ENCODE peak calls at places on chromosome 3, in nine cellular contexts. B is thoracic aorta; I is CD8-positive, alpha-beta T cell; J is MM.1S; W is IMR-90; C is HepG2; U is OCI-LY7; Z is Peyer's patch; F is heart left ventricle. K is an unnamed sample.

GRCh38 chr3:143066033-143066432 is 53.5 kb upstream of the CHST2 start:
- DNase-seq in B (no peak), I (no peak), J (no peak), W (no peak), C (no peak), U (no peak), Z (no peak), F (no peak), K (no peak)

GRCh38 chr3:195904364-195904763 is 4.0 kb downstream of the TNK2 start:
- DNase-seq in B (no peak), I (no peak), J (no peak), W (no peak), C (no peak), U (peak; percentile 31), Z (no peak), F (no peak), K (no peak)

GRCh38 chr3:149512073-149512782 is 37.7 kb downstream of the TM4SF4 start:
- DNase-seq in B (no peak), I (no peak), J (peak; percentile 65), W (peak; percentile 72), C (peak; percentile 64), U (peak; percentile 29), Z (peak; percentile 64), F (peak; percentile 58), K (no peak)

GRCh38 chr3:188749010-188749617 is 422.7 kb upstream of the TPRG1 start:
- DNase-seq in B (no peak), I (peak; percentile 41), J (peak; percentile 63), W (no peak), C (no peak), U (peak; percentile 62), Z (no peak), F (no peak), K (no peak)

GRCh38 chr3:194262345-194263305 is 88.5 kb downstream of the CPN2 start:
- DNase-seq in B (no peak), I (no peak), J (no peak), W (no peak), C (no peak), U (no peak), Z (no peak), F (no peak), K (no peak)

GRCh38 chr3:149395107-149396089 is 17.9 kb upstream of the TM4SF1 start:
- DNase-seq in B (no peak), I (no peak), J (no peak), W (peak; percentile 67), C (peak; percentile 63), U (no peak), Z (no peak), F (peak; percentile 61), K (no peak)

GRCh38 chr3:102158080-102158756 is 276.6 kb upstream of the ZPLD1 start:
- DNase-seq in B (no peak), I (no peak), J (no peak), W (peak; percentile 39), C (no peak), U (no peak), Z (no peak), F (no peak), K (no peak)

GRCh38 chr3:148759425-148759824 is 61.7 kb downstream of the AGTR1 start:
- DNase-seq in B (no peak), I (no peak), J (no peak), W (no peak), C (no peak), U (no peak), Z (no peak), F (no peak), K (no peak)

GRCh38 chr3:139121513-139122220 is 77.0 kb upstream of the PRR23C start:
- DNase-seq in B (no peak), I (no peak), J (no peak), W (peak; percentile 73), C (peak; percentile 67), U (no peak), Z (no peak), F (peak; percentile 22), K (no peak)

GRCh38 chr3:10474439-10474723 is 31.0 kb downstream of the ATP2B2 start:
- DNase-seq in B (no peak), I (no peak), J (no peak), W (no peak), C (no peak), U (no peak), Z (no peak), F (no peak), K (no peak)

GRCh38 chr3:42097166-42097946 is 6.2 kb downstream of the TRAK1 start:
- DNase-seq in B (no peak), I (no peak), J (no peak), W (peak; percentile 86), C (no peak), U (no peak), Z (no peak), F (no peak), K (no peak)

GRCh38 chr3:163916596-163917560 is 1161.4 kb downstream of the SI start:
- DNase-seq in B (no peak), I (no peak), J (peak; percentile 31), W (no peak), C (peak; percentile 6), U (peak; percentile 33), Z (no peak), F (no peak), K (no peak)

GRCh38 chr3:32583708-32584107 is 13.1 kb upstream of the DYNC1LI1 start:
- DNase-seq in B (no peak), I (no peak), J (no peak), W (peak; percentile 66), C (no peak), U (no peak), Z (no peak), F (no peak), K (no peak)

GRCh38 chr3:8651418-8652322 is 7.1 kb upstream of the SSUH2 start:
- DNase-seq in B (no peak), I (no peak), J (no peak), W (no peak), C (peak; percentile 95), U (no peak), Z (peak; percentile 70), F (no peak), K (no peak)

GRCh38 chr3:189276481-189277190 is 104.9 kb downstream of the TPRG1 start:
- DNase-seq in B (no peak), I (no peak), J (no peak), W (peak; percentile 28), C (no peak), U (peak; percentile 8), Z (no peak), F (peak; percentile 15), K (peak; percentile 52)

GRCh38 chr3:38548154-38548931 is 52.2 kb downstream of the EXOG start:
- DNase-seq in B (no peak), I (no peak), J (peak; percentile 81), W (no peak), C (no peak), U (no peak), Z (no peak), F (peak; percentile 36), K (no peak)

GRCh38 chr3:140243536-140243935 is 308.6 kb downstream of the CLSTN2 start:
- DNase-seq in B (no peak), I (no peak), J (no peak), W (no peak), C (no peak), U (no peak), Z (no peak), F (no peak), K (no peak)

GRCh38 chr3:28077566-28077965 is 163.9 kb upstream of the CMC1 start:
- DNase-seq in B (no peak), I (no peak), J (no peak), W (peak; percentile 5), C (peak; percentile 25), U (no peak), Z (no peak), F (no peak), K (no peak)

GRCh38 chr3:172709776-172710708 is 825 bp downstream of the NCEH1 start:
- DNase-seq in B (no peak), I (peak; percentile 2), J (peak; percentile 28), W (peak; percentile 41), C (no peak), U (peak; percentile 22), Z (peak; percentile 68), F (peak; percentile 37), K (peak; percentile 7)

GRCh38 chr3:25169146-25169545 is 258.9 kb upstream of the RARB start:
- DNase-seq in B (no peak), I (no peak), J (no peak), W (no peak), C (no peak), U (no peak), Z (no peak), F (no peak), K (no peak)
- H3K36me3 ChIP-seq in B (no peaks in the 10 kb centered on the region), I (no peaks in the 10 kb centered on the region), J (no peaks in the 10 kb centered on the region), W (no peaks in the 10 kb centered on the region), C (no peaks in the 10 kb centered on the region), U (no peaks in the 10 kb centered on the region), Z (no peaks in the 10 kb centered on the region), F (no peaks in the 10 kb centered on the region), K (no peaks in the 10 kb centered on the region)

GRCh38 chr3:198113219-198114053 is 153.4 kb downstream of the LMLN start:
- DNase-seq in B (no peak), I (no peak), J (no peak), W (no peak), C (no peak), U (no peak), Z (no peak), F (no peak), K (peak; percentile 5)
- H3K4me3 ChIP-seq in B (peak overlapping the region; percentile 55), I (no peak overlapping the region), J (no peak overlapping the region), W (no peak overlapping the region), C (no peak overlapping the region), U (no peak overlapping the region), Z (no peak overlapping the region), F (peak overlapping the region; percentile 34), K (no peak overlapping the region)

GRCh38 chr3:18122264-18122663 is 302.9 kb downstream of the SATB1 start:
- DNase-seq in B (no peak), I (no peak), J (no peak), W (no peak), C (no peak), U (no peak), Z (no peak), F (no peak), K (no peak)

GRCh38 chr3:18126772-18127171 is 298.4 kb downstream of the SATB1 start:
- DNase-seq in B (no peak), I (no peak), J (no peak), W (no peak), C (no peak), U (peak; percentile 17), Z (no peak), F (no peak), K (no peak)

GRCh38 chr3:18127864-18128185 is 297.3 kb downstream of the SATB1 start:
- DNase-seq in B (no peak), I (no peak), J (no peak), W (no peak), C (no peak), U (no peak), Z (no peak), F (no peak), K (peak; percentile 18)

GRCh38 chr3:18124501-18124900 is 300.6 kb downstream of the SATB1 start:
- DNase-seq in B (no peak), I (no peak), J (no peak), W (peak; percentile 67), C (no peak), U (no peak), Z (no peak), F (no peak), K (no peak)

GRCh38 chr3:18127181-18127863 is 297.8 kb downstream of the SATB1 start:
- DNase-seq in B (no peak), I (no peak), J (no peak), W (no peak), C (no peak), U (peak; percentile 93), Z (no peak), F (no peak), K (peak; percentile 25)
- TF ChIP-seq CTCF in B (no peak), I (no peak), J (no peak), W (no peak), C (no peak), U (peak; percentile 77), Z (no peak), F (no peak), K (peak; percentile 10)

GRCh38 chr3:12230406-12230805 is 58.5 kb upstream of the PPARG start:
- DNase-seq in B (no peak), I (no peak), J (no peak), W (no peak), C (no peak), U (no peak), Z (no peak), F (no peak), K (no peak)
- H3K36me3 ChIP-seq in B (no peaks in the 10 kb centered on the region), I (no peaks in the 10 kb centered on the region), J (no peaks in the 10 kb centered on the region), W (no peaks in the 10 kb centered on the region), C (no peaks in the 10 kb centered on the region), U (no peaks in the 10 kb centered on the region), Z (no peaks in the 10 kb centered on the region), F (no peaks in the 10 kb centered on the region), K (no peaks in the 10 kb centered on the region)